ENCODE peak calls at places on chromosomes 1 and 21, in eight cellular contexts. V, Z, N, Y, K, S, O and B are unnamed samples.
A peak's percentile ranks its signal among the peaks of the same experiment; 100 is the strongest.

GRCh38 chr21:22758478-22758877 is 1760.3 kb downstream of the NCAM2 start:
- DNase-seq in V (peak; percentile 47), Z (peak; percentile 0), N (no peak), Y (no peak), K (no peak), S (no peak), O (no peak), B (no peak)

GRCh38 chr1:181089017-181089776 is 697 bp downstream of the IER5 start:
- DNase-seq in V (no peak), Z (peak; percentile 53), N (peak; percentile 70), Y (peak; percentile 32), K (peak; percentile 15), S (no peak), O (no peak), B (no peak)

GRCh38 chr1:43008425-43009108 is 49.9 kb upstream of the SLC2A1 start:
- DNase-seq in V (no peak), Z (peak; percentile 7), N (peak; percentile 73), Y (no peak), K (no peak), S (no peak), O (no peak), B (no peak)

GRCh38 chr1:197468581-197469175 is 200.6 kb downstream of the CRB1 start:
- DNase-seq in V (no peak), Z (no peak), N (no peak), Y (no peak), K (no peak), S (no peak), O (no peak), B (no peak)

GRCh38 chr1:93816970-93817738 is 61.9 kb downstream of the DNTTIP2 start:
- DNase-seq in V (peak; percentile 53), Z (peak; percentile 35), N (no peak), Y (no peak), K (no peak), S (no peak), O (peak; percentile 85), B (peak; percentile 95)

GRCh38 chr1:117622726-117623125 is 16.9 kb downstream of the TENT5C start:
- DNase-seq in V (no peak), Z (no peak), N (no peak), Y (no peak), K (no peak), S (no peak), O (no peak), B (no peak)

GRCh38 chr1:12170263-12170671 is 3.5 kb downstream of the TNFRSF1B start:
- DNase-seq in V (no peak), Z (no peak), N (peak; percentile 59), Y (no peak), K (no peak), S (peak; percentile 84), O (no peak), B (no peak)

GRCh38 chr21:45826733-45827692 is 154.6 kb upstream of the COL6A1 start:
- DNase-seq in V (no peak), Z (no peak), N (no peak), Y (no peak), K (no peak), S (no peak), O (no peak), B (no peak)

GRCh38 chr1:35426097-35426586 is 131.1 kb downstream of the KIAA0319L start:
- DNase-seq in V (no peak), Z (no peak), N (no peak), Y (no peak), K (no peak), S (no peak), O (no peak), B (no peak)